ENCODE peak calls at places on chromosomes 13 and 19, in six cellular contexts. A is GM13977; F is T follicular helper cell; O is right atrium auricular region; Q is naive thymus-derived CD8-positive, alpha-beta T cell; J is T-helper 1 cell. X is an unnamed sample.

GRCh38 chr19:14503285-14503684 is 7.4 kb upstream of the GIPC1 start:
- DNase-seq in F (no peak), O (no peak), A (no peak), Q (no peak), J (no peak), X (no peak)

GRCh38 chr13:94829801-94830200 is 117.5 kb upstream of the SOX21 start:
- DNase-seq in O (no peak), A (no peak), J (no peak), Q (no peak), F (no peak), X (no peak)

GRCh38 chr13:114102521-114103288 is 29.7 kb downstream of the RASA3 start:
- DNase-seq in Q (no peak), A (no peak), J (no peak), O (peak; percentile 55), F (no peak), X (no peak)

GRCh38 chr19:1420590-1420989 is 13.2 kb downstream of the DAZAP1 start:
- DNase-seq in Q (no peak), F (no peak), O (no peak), A (no peak), J (no peak), X (no peak)

GRCh38 chr13:41199526-41199925 is 5.2 kb upstream of the KBTBD7 start:
- DNase-seq in A (peak; percentile 34), J (no peak), Q (no peak), F (no peak), O (no peak), X (no peak)

GRCh38 chr13:110465696-110466095 is 95.8 kb downstream of the RAB20 start:
- DNase-seq in Q (no peak), A (no peak), F (no peak), O (no peak), J (no peak), X (no peak)

GRCh38 chr13:75788494-75788991 is 152.4 kb downstream of the LMO7 start:
- DNase-seq in A (no peak), J (no peak), Q (no peak), F (no peak), O (no peak), X (no peak)

GRCh38 chr19:18128044-18128443 is 24.9 kb upstream of the PIK3R2 start:
- DNase-seq in J (no peak), F (no peak), Q (no peak), A (no peak), O (no peak), X (no peak)

GRCh38 chr19:38632476-38633213 is 13.7 kb downstream of the EIF3K start:
- DNase-seq in O (no peak), A (no peak), J (no peak), Q (no peak), F (no peak), X (no peak)

GRCh38 chr13:46721054-46721453 is 75.9 kb downstream of the ESD start:
- DNase-seq in F (peak; percentile 31), J (peak; percentile 42), A (no peak), Q (peak; percentile 55), O (no peak), X (no peak)